ENCODE peak calls at places on chromosomes 13 and 19, in nine cellular contexts. M is heart right ventricle; U is uterus; W is activated gamma-delta T cell treated with anti-CD3 and anti-CD28 coated beads, Interleukin-2, amount 50 U/mL, for 16 hours; O is caudate nucleus; N is epithelial cell of esophagus; T is IMR-90; Q is spleen; H is NCI-H226. C is an unnamed sample.

GRCh38 chr13:79749556-79749955 is 268.6 kb downstream of the NDFIP2 start:
- DNase-seq in M (no peak), U (no peak), W (no peak), O (no peak), N (no peak), T (no peak), Q (no peak), H (no peak), C (no peak)

GRCh38 chr19:35266904-35267817 is 1.6 kb upstream of the USF2 start:
- DNase-seq in M (peak), U (peak), W (no peak), O (no peak), N (peak), T (peak), Q (peak), H (no peak), C (no peak)

GRCh38 chr19:13164370-13165090 is 14.3 kb downstream of the IER2 start:
- DNase-seq in M (peak), U (peak), W (no peak), O (no peak), N (peak), T (peak), Q (peak), H (peak), C (peak)

GRCh38 chr19:1616875-1617274 is 11.6 kb upstream of the UQCR11 start:
- DNase-seq in M (no peak), U (no peak), W (no peak), O (no peak), N (no peak), T (no peak), Q (no peak), H (no peak), C (no peak)

GRCh38 chr13:29858667-29859066 is 8.2 kb upstream of the UBL3 start:
- DNase-seq in M (no peak), U (no peak), W (no peak), O (no peak), N (peak), T (peak), Q (no peak), H (no peak), C (no peak)

GRCh38 chr13:99724633-99725517 is 223.6 kb downstream of the TM9SF2 start:
- DNase-seq in M (no peak), U (no peak), W (no peak), O (no peak), N (no peak), T (no peak), Q (peak), H (no peak), C (no peak)

GRCh38 chr19:7355151-7355845 is 6.6 kb downstream of the ARHGEF18 start:
- DNase-seq in M (no peak), U (peak), W (no peak), O (no peak), N (no peak), T (peak), Q (peak), H (peak), C (peak)

GRCh38 chr19:41638624-41639023 is 11.8 kb upstream of the CEACAM4 start:
- DNase-seq in M (no peak), U (no peak), W (no peak), O (no peak), N (no peak), T (no peak), Q (no peak), H (no peak), C (no peak)

GRCh38 chr13:96940961-96941360 is 53.3 kb downstream of the OXGR1 start:
- DNase-seq in M (no peak), U (no peak), W (no peak), O (no peak), N (peak), T (no peak), Q (no peak), H (no peak), C (peak)

GRCh38 chr19:14375582-14376291 is 5.5 kb upstream of the ADGRE5 start:
- DNase-seq in M (peak), U (peak), W (no peak), O (no peak), N (no peak), T (peak), Q (peak), H (no peak), C (no peak)

GRCh38 chr13:113150545-113151365 is 7.7 kb upstream of the PROZ start:
- DNase-seq in M (no peak), U (no peak), W (no peak), O (no peak), N (no peak), T (no peak), Q (no peak), H (no peak), C (no peak)

GRCh38 chr19:56720281-56720680 is 48.7 kb upstream of the ZNF835 start:
- DNase-seq in M (no peak), U (peak), W (no peak), O (no peak), N (no peak), T (no peak), Q (no peak), H (no peak), C (no peak)

GRCh38 chr19:2274937-2275535 is 6.9 kb downstream of the PEAK3 start:
- DNase-seq in M (peak), U (no peak), W (no peak), O (no peak), N (peak), T (peak), Q (peak), H (no peak), C (peak)

GRCh38 chr13:51728972-51729371 is 75.0 kb downstream of the DHRS12 start:
- DNase-seq in M (no peak), U (no peak), W (no peak), O (no peak), N (peak), T (peak), Q (no peak), H (peak), C (peak)

GRCh38 chr19:14580623-14581237 is 2.2 kb upstream of the CLEC17A start:
- DNase-seq in M (no peak), U (no peak), W (no peak), O (no peak), N (no peak), T (no peak), Q (no peak), H (no peak), C (no peak)

GRCh38 chr19:54616840-54617560 is 13.3 kb upstream of the LILRB1 start:
- DNase-seq in M (no peak), U (no peak), W (no peak), O (no peak), N (no peak), T (no peak), Q (no peak), H (no peak), C (no peak)

GRCh38 chr19:2166741-2167738 is 3.3 kb downstream of the DOT1L start:
- DNase-seq in M (peak), U (peak), W (no peak), O (no peak), N (peak), T (peak), Q (peak), H (peak), C (no peak)

GRCh38 chr19:41847351-41848105 is 2.7 kb downstream of the DMRTC2 start:
- DNase-seq in M (no peak), U (no peak), W (no peak), O (no peak), N (no peak), T (no peak), Q (no peak), H (no peak), C (no peak)

GRCh38 chr13:26184791-26185250 is 37.3 kb downstream of the RNF6 start:
- DNase-seq in M (peak), U (peak), W (peak), O (peak), N (peak), T (peak), Q (peak), H (peak), C (peak)

GRCh38 chr19:56071151-56071550 is 49.9 kb downstream of the ZNF787 start:
- DNase-seq in M (no peak), U (no peak), W (no peak), O (no peak), N (no peak), T (no peak), Q (peak), H (no peak), C (no peak)

GRCh38 chr19:5628470-5628869 is 5.6 kb downstream of the SAFB start:
- DNase-seq in M (no peak), U (no peak), W (no peak), O (no peak), N (no peak), T (peak), Q (no peak), H (no peak), C (no peak)

GRCh38 chr19:23785982-23786381 is 27.3 kb upstream of the ZNF681 start:
- DNase-seq in M (no peak), U (no peak), W (no peak), O (no peak), N (no peak), T (no peak), Q (no peak), H (no peak), C (no peak)

GRCh38 chr13:27918041-27918917 is 1.5 kb upstream of the PDX1 start:
- DNase-seq in M (no peak), U (no peak), W (no peak), O (no peak), N (no peak), T (no peak), Q (no peak), H (no peak), C (no peak)

GRCh38 chr19:27972291-27973040 is 1240.5 kb downstream of the UQCRFS1 start:
- DNase-seq in M (no peak), U (no peak), W (no peak), O (no peak), N (peak), T (no peak), Q (no peak), H (peak), C (peak)

GRCh38 chr13:109281017-109281416 is 505.4 kb downstream of the IRS2 start:
- DNase-seq in M (no peak), U (no peak), W (no peak), O (no peak), N (no peak), T (no peak), Q (no peak), H (no peak), C (no peak)

GRCh38 chr13:96958286-96958891 is 35.9 kb downstream of the OXGR1 start:
- DNase-seq in M (no peak), U (no peak), W (no peak), O (no peak), N (peak), T (peak), Q (no peak), H (peak), C (peak)

GRCh38 chr19:14375055-14375581 is 6.1 kb upstream of the ADGRE5 start:
- DNase-seq in M (peak), U (peak), W (peak), O (no peak), N (no peak), T (no peak), Q (peak), H (no peak), C (no peak)

GRCh38 chr19:41785653-41786052 is 10.7 kb upstream of the CEACAM3 start:
- DNase-seq in M (peak), U (no peak), W (peak), O (peak), N (peak), T (peak), Q (peak), H (peak), C (peak)

GRCh38 chr13:52851153-52851962 is 2.9 kb upstream of the PCDH8 start:
- DNase-seq in M (peak), U (no peak), W (no peak), O (no peak), N (peak), T (no peak), Q (no peak), H (no peak), C (no peak)

GRCh38 chr13:112954488-112955270 is 14.3 kb upstream of the MCF2L start:
- DNase-seq in M (no peak), U (no peak), W (no peak), O (no peak), N (no peak), T (no peak), Q (peak), H (no peak), C (no peak)

GRCh38 chr13:32471187-32471922 is 43.4 kb upstream of the N4BP2L1 start:
- DNase-seq in M (peak), U (peak), W (no peak), O (peak), N (no peak), T (peak), Q (no peak), H (peak), C (no peak)

GRCh38 chr19:40282920-40283319 is 2.2 kb downstream of the AKT2 start:
- DNase-seq in M (no peak), U (no peak), W (no peak), O (no peak), N (no peak), T (peak), Q (peak), H (no peak), C (no peak)

GRCh38 chr13:41178040-41178439 is 16.3 kb downstream of the KBTBD7 start:
- DNase-seq in M (no peak), U (no peak), W (no peak), O (no peak), N (peak), T (peak), Q (no peak), H (peak), C (peak)

GRCh38 chr19:14418743-14419037 is 451 bp downstream of the DDX39A start:
- DNase-seq in M (no peak), U (no peak), W (no peak), O (no peak), N (no peak), T (no peak), Q (no peak), H (no peak), C (peak)

GRCh38 chr13:42567772-42568428 is 6.1 kb upstream of the TNFSF11 start:
- DNase-seq in M (no peak), U (no peak), W (no peak), O (no peak), N (no peak), T (no peak), Q (no peak), H (no peak), C (no peak)

GRCh38 chr13:102700088-102701031 is 5.5 kb upstream of the METTL21C start:
- DNase-seq in M (no peak), U (peak), W (no peak), O (no peak), N (no peak), T (no peak), Q (no peak), H (no peak), C (no peak)

GRCh38 chr19:40582467-40582866 is 5.8 kb downstream of the SHKBP1 start:
- DNase-seq in M (no peak), U (no peak), W (no peak), O (no peak), N (no peak), T (no peak), Q (no peak), H (no peak), C (no peak)